ENCODE peak calls at places on chromosomes 11 and 22, in five cellular contexts. T is right cardiac atrium, H is heart left ventricle, X is lower lobe of right lung, C is left lung. Y is an unnamed sample. For H3K4me1, the result is how much of the 10 kb centered on the place peaks cover.

GRCh38 chr11:116082256-116082655 is 578.0 kb upstream of the CADM1 start:
- ATAC-seq in H (no peak), C (no peak), X (no peak), T (no peak), Y (no peak)

GRCh38 chr11:20387262-20388095 is at the start of gene PRMT3:
- ATAC-seq in H (peak), X (peak), C (peak), T (peak), Y (peak)

GRCh38 chr11:35786918-35787557 is 124.5 kb downstream of the TRIM44 start:
- ATAC-seq in X (no peak), H (no peak), C (no peak), T (no peak), Y (no peak)

GRCh38 chr11:8807544-8808225 is 103.3 kb upstream of the AKIP1 start:
- ATAC-seq in H (no peak), C (peak), X (peak), T (peak), Y (peak)

GRCh38 chr22:20244744-20245576 is 23.2 kb downstream of the RTN4R start:
- ATAC-seq in C (no peak), T (no peak), X (no peak), H (no peak), Y (no peak)

GRCh38 chr22:44955102-44955501 is 54.7 kb downstream of the PHF21B start:
- ATAC-seq in X (no peak), T (no peak), C (no peak), H (no peak), Y (no peak)

GRCh38 chr22:20590477-20591294 is 83.3 kb downstream of the MED15 start:
- ATAC-seq in C (no peak), X (no peak), H (no peak), T (no peak), Y (no peak)

GRCh38 chr11:79940165-79940564 is 499.3 kb upstream of the TENM4 start:
- ATAC-seq in H (no peak), X (no peak), T (no peak), C (no peak), Y (no peak)

GRCh38 chr22:42991010-42991651 is 23.8 kb downstream of the PACSIN2 start:
- ATAC-seq in H (no peak), T (no peak), C (no peak), X (no peak), Y (no peak)

GRCh38 chr11:96162816-96163499 is 180.0 kb downstream of the MAML2 start:
- ATAC-seq in H (peak), T (peak), X (peak), C (peak), Y (peak)

GRCh38 chr11:43923327-43924111 is 18.9 kb upstream of the C11orf96 start:
- ATAC-seq in X (peak), T (peak), H (peak), C (peak), Y (peak)

GRCh38 chr11:68007498-68008380 is 2.4 kb upstream of the ALDH3B1 start:
- ATAC-seq in C (no peak), H (no peak), X (no peak), T (no peak), Y (no peak)

GRCh38 chr22:21697021-21697771 is 31.4 kb downstream of the PPIL2 start:
- ATAC-seq in H (no peak), C (no peak), T (no peak), X (no peak), Y (no peak)

GRCh38 chr11:130761560-130762220 is 154.6 kb downstream of the SNX19 start:
- ATAC-seq in T (no peak), H (no peak), X (no peak), C (no peak), Y (no peak)

GRCh38 chr11:97973352-97973857 is 1047.3 kb upstream of the CNTN5 start:
- ATAC-seq in T (no peak), C (no peak), H (no peak), X (no peak), Y (no peak)

GRCh38 chr22:40348025-40348658 is 1.8 kb downstream of the ADSL start:
- ATAC-seq in H (peak), T (no peak), X (no peak), C (peak), Y (no peak)

GRCh38 chr22:26949193-26949592 is 291.8 kb downstream of the MIAT start:
- ATAC-seq in T (no peak), C (no peak), X (no peak), H (no peak), Y (no peak)

GRCh38 chr11:67165595-67165994 is 46.5 kb downstream of the KDM2A start:
- ATAC-seq in T (no peak), H (no peak), X (no peak), C (no peak), Y (no peak)

GRCh38 chr11:30992513-30992849 is 377.1 kb downstream of the DCDC1 start:
- ATAC-seq in X (no peak), T (no peak), H (no peak), C (no peak), Y (no peak)

GRCh38 chr11:121929581-121929980 is 186.4 kb downstream of the BLID start:
- ATAC-seq in H (no peak), T (peak), C (peak), X (no peak), Y (no peak)

GRCh38 chr11:65542738-65543390 is 15.3 kb downstream of the LTBP3 start:
- ATAC-seq in H (no peak), X (no peak), T (no peak), C (no peak), Y (no peak)

GRCh38 chr11:33347490-33348125 is 90.4 kb downstream of the HIPK3 start:
- ATAC-seq in X (no peak), T (no peak), C (no peak), H (no peak), Y (no peak)

GRCh38 chr11:121466063-121466794 is 13.5 kb upstream of the SORL1-AS1 start:
- ATAC-seq in C (peak), H (peak), T (peak), X (peak), Y (peak)

GRCh38 chr22:35719212-35719869 is 1.7 kb downstream of the APOL5 start:
- ATAC-seq in X (no peak), T (no peak), C (no peak), H (no peak), Y (no peak)

GRCh38 chr22:24444729-24445466 is 17.5 kb downstream of the ADORA2A start:
- ATAC-seq in T (no peak), C (no peak), H (no peak), X (no peak), Y (no peak)

GRCh38 chr11:60316317-60316716 is 10.7 kb upstream of the MS4A6E start:
- ATAC-seq in X (no peak), T (no peak), H (no peak), C (no peak), Y (no peak)

GRCh38 chr11:114213622-114214021 is 82.6 kb upstream of the NNMT start:
- ATAC-seq in H (no peak), X (no peak), C (no peak), T (no peak), Y (no peak)
- H3K4me1 ChIP-seq in H (under half), X (half or more), C (under half), T (under half), Y (half or more)

GRCh38 chr22:50016308-50016987 is 3.9 kb upstream of the IL17REL start:
- ATAC-seq in T (peak), H (no peak), X (peak), C (no peak), Y (no peak)
- H3K4me1 ChIP-seq in T (under half), H (under half), X (under half), C (under half), Y (under half)

DNA sequence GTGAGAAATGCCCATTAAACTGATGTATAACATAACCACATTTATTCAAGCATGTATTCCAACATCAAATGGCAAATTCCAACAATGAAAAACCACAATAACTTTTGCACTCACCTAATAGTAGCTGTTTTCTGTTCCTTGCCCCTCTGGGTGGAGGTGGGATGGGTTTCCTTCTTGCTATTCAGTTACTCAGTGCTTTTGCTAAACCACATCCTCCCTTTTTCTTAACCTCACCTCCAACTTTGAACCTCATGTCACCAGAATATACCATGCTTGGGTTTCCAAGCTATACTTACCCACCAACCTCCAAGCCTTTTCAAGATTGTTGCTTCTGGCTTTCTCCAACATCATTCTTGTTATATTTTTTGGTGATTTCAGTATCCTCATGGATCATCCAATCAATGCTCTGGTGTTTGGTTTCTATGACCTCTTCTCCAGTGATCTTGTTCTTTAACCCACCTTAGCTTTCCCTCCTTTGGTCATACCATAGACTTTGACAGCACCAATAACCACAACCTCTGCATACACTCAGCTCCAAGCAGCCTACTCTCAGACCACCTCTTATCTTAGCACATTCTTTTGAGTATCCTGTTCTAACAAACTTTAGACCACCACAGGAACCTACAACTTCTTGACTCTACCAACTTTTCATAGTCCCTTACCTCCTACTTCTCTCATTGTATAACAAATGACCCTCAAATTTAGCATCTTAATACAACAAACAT is 3.2 kb upstream of the CCDC15 start:
- ATAC-seq in X (no peak), H (no peak), T (no peak), C (no peak), Y (no peak)
- H3K4me1 ChIP-seq in X (under half), H (under half), T (under half), C (under half), Y (under half)

GRCh38 chr11:44979536-44980399 is 29.1 kb upstream of the TP53I11 start:
- ATAC-seq in T (peak), H (peak), C (peak), X (peak), Y (peak)
- H3K4me1 ChIP-seq in T (under half), H (under half), C (under half), X (under half), Y (under half)

Y was measured in gastroesophageal sphincter.